ENCODE peak calls at places on chromosomes 13 and 19, in eight cellular contexts. G is HS-5; B is hypothalamus; X is stimulated activated effector memory CD8-positive, alpha-beta T cell treated with anti-CD3 and anti-CD28 coated beads, Interleukin-12 subunit alpha, Interleukin-12 subunit beta, amount 100 ng/mL, for 72 hours; V is T-helper 2 cell; R is mesendoderm; L is transverse colon; C is stimulated activated CD4-positive, alpha-beta T cell treated with anti-CD3 and anti-CD28 coated beads, Interleukin-1b, Interleukin-23, amount 100 ng/mL, for 24 hours. Q is an unnamed sample.

GRCh38 chr19:35757231-35757748 is 461 bp upstream of the HSPB6 start:
- DNase-seq in G (peak; percentile 59), B (no peak), X (peak; percentile 71), V (no peak), R (peak; percentile 90), L (peak; percentile 74), C (no peak), Q (no peak)

GRCh38 chr13:48156466-48156865 is 61.6 kb upstream of the MED4 start:
- DNase-seq in G (no peak), B (no peak), X (peak; percentile 73), V (peak; percentile 63), R (peak; percentile 37), L (peak; percentile 51), C (no peak), Q (peak; percentile 70)

GRCh38 chr19:54473071-54473941 is at the start of gene CDC42EP5:
- DNase-seq in G (peak; percentile 54), B (no peak), X (no peak), V (no peak), R (no peak), L (peak; percentile 86), C (no peak), Q (no peak)

GRCh38 chr13:52359534-52359933 is 46.4 kb downstream of the THSD1 start:
- DNase-seq in G (no peak), B (no peak), X (no peak), V (no peak), R (no peak), L (no peak), C (no peak), Q (no peak)

GRCh38 chr19:19860756-19861390 is 4.8 kb upstream of the ZNF253 start:
- DNase-seq in G (no peak), B (no peak), X (peak; percentile 56), V (peak; percentile 9), R (peak; percentile 99), L (no peak), C (no peak), Q (peak; percentile 19)

GRCh38 chr13:27183561-27184147 is 12.0 kb upstream of the USP12 start:
- DNase-seq in G (no peak), B (no peak), X (no peak), V (no peak), R (no peak), L (no peak), C (no peak), Q (no peak)

GRCh38 chr19:53102701-53103140 is 501 bp downstream of the ZNF160 start:
- DNase-seq in G (peak; percentile 10), B (peak; percentile 26), X (no peak), V (no peak), R (peak; percentile 36), L (peak; percentile 19), C (peak; percentile 1), Q (peak; percentile 56)

GRCh38 chr13:43232866-43233265 is 209.5 kb downstream of the DNAJC15 start:
- DNase-seq in G (peak; percentile 63), B (no peak), X (no peak), V (no peak), R (no peak), L (no peak), C (no peak), Q (no peak)

GRCh38 chr13:90997951-90998350 is 349.5 kb upstream of the MIR17HG start:
- DNase-seq in G (no peak), B (no peak), X (no peak), V (no peak), R (no peak), L (no peak), C (no peak), Q (no peak)

GRCh38 chr19:4361152-4362037 is 18.0 kb downstream of the MPND start:
- DNase-seq in G (no peak), B (no peak), X (no peak), V (no peak), R (peak; percentile 55), L (no peak), C (no peak), Q (no peak)

GRCh38 chr19:1122972-1123363 is 19.2 kb downstream of the GPX4 start:
- DNase-seq in G (no peak), B (no peak), X (peak; percentile 89), V (no peak), R (peak; percentile 85), L (peak; percentile 85), C (no peak), Q (no peak)

GRCh38 chr13:39676315-39676876 is 20.9 kb downstream of the COG6 start:
- DNase-seq in G (no peak), B (no peak), X (no peak), V (no peak), R (peak; percentile 53), L (no peak), C (peak; percentile 7), Q (no peak)

GRCh38 chr19:34096020-34096915 is 76.0 kb upstream of the LSM14A start:
- DNase-seq in G (no peak), B (no peak), X (no peak), V (peak; percentile 2), R (peak; percentile 67), L (no peak), C (no peak), Q (no peak)

GRCh38 chr19:48751835-48752510 is 468 bp downstream of the FUT1 start:
- DNase-seq in G (no peak), B (no peak), X (no peak), V (no peak), R (peak; percentile 65), L (no peak), C (no peak), Q (peak; percentile 25)

GRCh38 chr19:29503140-29503758 is 22.5 kb upstream of the VSTM2B start:
- DNase-seq in G (no peak), B (no peak), X (no peak), V (no peak), R (no peak), L (no peak), C (no peak), Q (no peak)

GRCh38 chr13:112270951-112271350 is 105.2 kb upstream of the SPACA7 start:
- DNase-seq in G (no peak), B (no peak), X (no peak), V (no peak), R (no peak), L (no peak), C (no peak), Q (no peak)

GRCh38 chr13:39107484-39108040 is 69.3 kb downstream of the NHLRC3 start:
- DNase-seq in G (no peak), B (no peak), X (no peak), V (no peak), R (no peak), L (no peak), C (no peak), Q (no peak)

GRCh38 chr13:62924395-62924794 is 1508.7 kb upstream of the PCDH20 start:
- DNase-seq in G (no peak), B (no peak), X (no peak), V (no peak), R (no peak), L (no peak), C (no peak), Q (no peak)

GRCh38 chr13:28719656-28720055 is 886 bp upstream of the SLC46A3 start:
- DNase-seq in G (no peak), B (no peak), X (no peak), V (no peak), R (no peak), L (no peak), C (no peak), Q (no peak)

GRCh38 chr13:76790519-76791289 is 95.5 kb downstream of the KCTD12 start:
- DNase-seq in G (no peak), B (no peak), X (no peak), V (no peak), R (no peak), L (no peak), C (no peak), Q (no peak)

Q was measured in stimulated activated naive CD4-positive, alpha-beta T cell.